ENCODE peak calls at places on chromosome 19, in five cellular contexts. H is right lobe of liver, B is OCI-LY7, Z is sigmoid colon, F is cardiac muscle cell. T is an unnamed sample.

GRCh38 chr19:57664269-57665127 is 4.2 kb upstream of the ZSCAN4 start:
- DNase-seq in H (peak; percentile 50), F (peak; percentile 88), B (no peak), Z (peak; percentile 75), T (peak; percentile 60)

GRCh38 chr19:16227837-16228636 is 30.3 kb downstream of the AP1M1 start:
- DNase-seq in F (no peak), B (no peak), H (no peak), Z (no peak), T (no peak)

GRCh38 chr19:43784251-43784980 is 3.6 kb upstream of the KCNN4 start:
- DNase-seq in Z (no peak), B (peak; percentile 89), F (no peak), H (no peak), T (peak; percentile 77)

GRCh38 chr19:13069415-13070369 is 33.0 kb downstream of the LYL1 start:
- DNase-seq in B (no peak), Z (no peak), H (no peak), F (no peak), T (no peak)

GRCh38 chr19:29308977-29309520 is 96.1 kb upstream of the UQCRFS1 start:
- DNase-seq in F (no peak), Z (no peak), B (no peak), H (no peak), T (no peak)

GRCh38 chr19:52527954-52528326 is 472 bp downstream of the ZNF808 start:
- DNase-seq in B (no peak), Z (peak; percentile 67), H (peak; percentile 55), F (peak; percentile 23), T (no peak)

GRCh38 chr19:6613711-6614110 is 22.8 kb upstream of the CD70 start:
- DNase-seq in Z (no peak), B (no peak), F (no peak), H (no peak), T (peak; percentile 5)

GRCh38 chr19:33299061-33299665 is 3.2 kb downstream of the CEBPA start:
- DNase-seq in H (peak; percentile 59), F (no peak), B (no peak), Z (peak; percentile 60), T (no peak)

GRCh38 chr19:17125052-17125727 is 49.6 kb downstream of the MYO9B start:
- DNase-seq in B (peak; percentile 65), Z (no peak), H (no peak), F (no peak), T (no peak)

GRCh38 chr19:4831351-4832340 is at the start of gene TICAM1:
- DNase-seq in Z (peak; percentile 84), H (peak; percentile 90), B (peak; percentile 70), F (peak; percentile 32), T (peak; percentile 72)

GRCh38 chr19:51552996-51553725 is 17.9 kb upstream of the ZNF175 start:
- DNase-seq in H (peak; percentile 74), F (peak; percentile 80), B (peak; percentile 46), Z (no peak), T (no peak)

GRCh38 chr19:4057913-4058695 is 8.6 kb downstream of the ZBTB7A start:
- DNase-seq in B (no peak), F (no peak), Z (peak; percentile 97), H (peak; percentile 87), T (peak; percentile 94)

GRCh38 chr19:48396010-48396870 is 2.8 kb downstream of the GRIN2D start:
- DNase-seq in Z (no peak), H (no peak), B (no peak), F (no peak), T (no peak)

GRCh38 chr19:48395170-48395455 is 1.6 kb downstream of the GRIN2D start:
- DNase-seq in Z (no peak), H (no peak), B (no peak), F (no peak), T (no peak)

GRCh38 chr19:48394331-48395169 is 1.1 kb downstream of the GRIN2D start:
- DNase-seq in H (no peak), F (no peak), Z (no peak), B (no peak), T (no peak)

GRCh38 chr19:48396871-48397176 is 3.4 kb downstream of the GRIN2D start:
- DNase-seq in Z (no peak), B (no peak), F (no peak), H (no peak), T (no peak)

GRCh38 chr19:48395499-48395898 is 2.0 kb downstream of the GRIN2D start:
- DNase-seq in H (no peak), B (no peak), Z (no peak), F (no peak), T (no peak)
- H3K4me1 ChIP-seq in H (no peaks in the 10 kb centered on the region), B (peaks cover 38% of the 10 kb centered on the region), Z (peaks cover 34% of the 10 kb centered on the region), F (peaks cover 14% of the 10 kb centered on the region), T (no peaks in the 10 kb centered on the region)

GRCh38 chr19:54257116-54257480 is at the start of gene LILRB5:
- DNase-seq in B (no peak), F (no peak), H (no peak), Z (peak; percentile 60), T (peak; percentile 58)

GRCh38 chr19:54253331-54254194 is 3.5 kb downstream of the LILRB5 start:
- DNase-seq in B (no peak), H (no peak), F (no peak), Z (peak; percentile 32), T (peak; percentile 34)

GRCh38 chr19:54255105-54255775 is 1.8 kb downstream of the LILRB5 start:
- DNase-seq in F (no peak), B (no peak), Z (peak; percentile 54), H (no peak), T (peak; percentile 57)

GRCh38 chr19:54254195-54254906 is 2.7 kb downstream of the LILRB5 start:
- DNase-seq in F (no peak), Z (peak; percentile 50), B (no peak), H (no peak), T (peak; percentile 47)

DNA sequence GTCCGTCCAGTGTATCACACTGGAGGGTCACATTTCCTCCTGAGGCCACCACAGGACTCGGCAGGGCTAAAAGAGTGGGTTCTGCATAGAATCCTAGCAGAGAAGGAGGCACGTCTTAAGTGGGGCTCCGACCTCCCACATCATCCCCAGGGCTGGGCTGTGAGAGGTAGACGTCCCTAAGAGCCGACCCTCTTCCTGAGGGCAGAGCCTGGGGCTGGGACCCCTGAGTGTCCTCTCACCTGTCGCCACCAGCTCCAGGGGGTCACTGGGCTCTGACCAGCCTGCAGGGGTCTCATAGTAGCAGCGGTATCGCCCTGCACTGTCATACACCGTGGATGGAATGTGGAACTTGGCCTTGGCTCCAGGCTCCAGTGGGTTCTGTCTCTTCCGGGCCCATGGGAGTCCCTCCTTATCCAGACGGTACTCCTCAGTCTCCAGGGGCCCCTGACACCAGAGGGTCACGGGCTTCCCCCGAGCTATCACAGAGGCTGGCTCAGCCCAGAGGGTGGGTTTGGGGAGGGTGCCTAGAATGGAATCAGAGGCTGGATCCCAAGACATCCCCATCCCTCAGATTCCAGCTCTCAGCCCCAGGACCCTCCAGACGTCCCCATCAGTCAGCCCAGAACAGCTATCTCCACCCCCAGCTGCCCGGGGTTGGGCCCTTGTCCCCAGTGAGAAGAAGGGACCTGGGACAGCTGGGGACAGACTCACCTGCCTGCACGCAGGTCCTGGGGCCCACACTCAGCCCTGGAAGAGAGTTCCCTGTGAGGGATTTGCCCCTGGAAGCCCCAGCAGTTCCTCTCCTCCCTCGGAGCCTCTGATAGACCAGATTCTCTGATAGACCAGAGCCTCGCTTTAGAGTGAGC is 590 bp downstream of the LILRB5 start:
- DNase-seq in F (no peak), H (no peak), Z (peak; percentile 40), B (no peak), T (peak; percentile 51)
- H3K27ac ChIP-seq in F (no peak overlapping the region), H (no peak overlapping the region), Z (peak overlapping the region; percentile 14), B (no peak overlapping the region), T (no peak overlapping the region)

DNA sequence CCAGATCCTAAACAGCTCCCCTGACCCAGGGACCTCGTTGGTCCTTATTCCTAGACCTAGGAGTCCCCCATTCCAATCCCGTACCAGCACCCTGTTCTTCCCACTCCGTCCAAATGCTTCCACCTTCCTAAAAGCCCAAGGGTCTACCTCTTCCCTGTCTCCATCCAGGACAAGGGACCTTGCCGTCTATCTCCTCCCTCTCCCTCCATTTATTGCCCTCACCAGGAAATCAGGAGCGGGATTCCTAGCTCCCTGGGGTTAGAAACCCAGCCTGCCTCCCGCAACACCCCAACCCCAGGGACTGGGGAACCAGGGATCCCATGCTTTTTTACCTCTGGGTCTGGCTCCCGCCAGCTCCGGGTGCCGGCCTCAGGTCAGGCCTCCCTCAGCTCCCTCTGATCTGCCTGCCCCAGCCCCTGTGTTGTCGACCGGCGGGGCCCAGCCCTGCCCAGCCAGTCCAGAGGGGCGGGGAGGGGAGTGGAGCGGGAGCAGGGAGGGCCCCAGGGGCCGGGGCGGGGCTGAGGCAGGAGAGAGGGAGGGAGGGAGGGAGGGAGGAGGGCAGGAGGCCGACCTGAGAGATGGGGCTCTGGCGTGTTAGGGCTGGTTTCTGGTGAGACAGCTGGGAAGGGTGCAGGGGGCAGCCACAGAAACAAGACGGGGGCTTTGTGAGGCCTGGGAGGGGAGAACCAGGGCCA is at the start of gene B3GNT8:
- DNase-seq in F (peak; percentile 94), B (no peak), Z (peak; percentile 94), H (peak; percentile 82), T (peak; percentile 81)
- H3K4me1 ChIP-seq in F (peaks cover 36% of the 10 kb centered on the region), B (no peaks in the 10 kb centered on the region), Z (peaks cover 40% of the 10 kb centered on the region), H (no peaks in the 10 kb centered on the region), T (peaks cover 56% of the 10 kb centered on the region)

GRCh38 chr19:8146877-8147575 is 2.4 kb downstream of the FBN3 start:
- DNase-seq in H (no peak), B (no peak), F (no peak), Z (no peak), T (no peak)
- H3K27ac ChIP-seq in H (no peak overlapping the region), B (no peak overlapping the region), F (no peak overlapping the region), Z (no peak overlapping the region), T (no peak overlapping the region)

DNA sequence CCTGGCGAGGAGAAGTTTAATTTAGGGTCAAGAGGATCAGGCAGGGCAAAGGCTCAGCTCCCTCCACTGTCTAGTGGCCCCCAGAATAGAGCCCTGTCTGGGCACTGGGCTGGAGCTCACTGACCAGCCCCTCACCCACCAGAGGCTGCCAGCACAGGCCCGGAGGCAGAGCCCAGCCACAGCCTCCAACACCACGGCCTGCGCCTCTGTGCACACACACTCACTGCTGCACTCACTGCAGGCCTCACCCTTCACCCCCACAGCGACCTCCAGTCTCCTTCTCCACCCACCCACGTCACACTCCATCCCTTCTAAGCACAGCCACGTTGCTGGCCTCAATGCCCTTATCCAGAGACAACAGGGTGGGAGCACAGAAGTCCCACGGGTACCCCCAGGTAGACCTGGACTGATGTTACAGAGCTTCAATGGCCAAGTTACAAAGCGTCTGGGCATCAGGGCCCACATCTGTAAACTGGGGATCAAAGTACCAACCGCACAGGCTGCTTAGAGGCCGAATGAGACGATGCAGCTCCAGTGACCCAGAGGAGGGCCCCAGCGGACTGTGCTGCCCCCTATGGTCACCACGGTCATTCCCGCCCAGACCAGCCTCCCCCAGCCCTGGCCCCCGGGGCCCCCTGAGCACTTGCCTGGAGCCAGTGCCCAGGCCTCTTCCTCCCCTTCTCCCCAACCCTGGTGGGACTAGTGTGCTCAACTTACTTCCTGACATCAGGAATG is 4.5 kb upstream of the PRKD2 start:
- DNase-seq in H (peak; percentile 51), B (no peak), Z (no peak), F (no peak), T (no peak)
- H3K4me1 ChIP-seq in H (no peaks in the 10 kb centered on the region), B (peaks cover 44% of the 10 kb centered on the region), Z (peaks cover 15% of the 10 kb centered on the region), F (no peaks in the 10 kb centered on the region), T (no peaks in the 10 kb centered on the region)

GRCh38 chr19:7944177-7944761 is 803 bp upstream of the TIMM44 start:
- DNase-seq in B (peak; percentile 94), F (peak; percentile 91), H (peak; percentile 78), Z (peak; percentile 92), T (peak; percentile 91)
- H3K27ac ChIP-seq in B (peak overlapping the region; percentile 69), F (peak overlapping the region; percentile 84), H (peak overlapping the region; percentile 82), Z (peak overlapping the region; percentile 94), T (peak overlapping the region; percentile 90)